ENCODE peak calls at places on chromosomes 11 and 22, in seven cellular contexts. J, X, B, S, Y, K and R are unnamed samples.

GRCh38 chr22:18029686-18030267 is 5.4 kb upstream of the MICAL3 start:
- DNase-seq in Y (no peak), J (no peak), S (no peak), X (no peak), B (no peak), K (no peak), R (no peak)

GRCh38 chr11:2571598-2572281 is 126.9 kb downstream of the KCNQ1 start:
- DNase-seq in K (no peak), Y (peak; percentile 7), J (no peak), S (no peak), B (no peak), X (no peak), R (no peak)

GRCh38 chr11:59141673-59142460 is 789 bp upstream of the FAM111A start:
- DNase-seq in Y (no peak), J (no peak), S (no peak), K (peak; percentile 20), X (no peak), B (no peak), R (no peak)

GRCh38 chr11:47819743-47820142 is 28.4 kb downstream of the NUP160 start:
- DNase-seq in J (no peak), X (no peak), K (no peak), S (no peak), B (no peak), Y (no peak), R (no peak)

GRCh38 chr22:43262990-43263644 is 76.2 kb upstream of the TTLL12 start:
- DNase-seq in S (no peak), X (no peak), Y (peak; percentile 26), K (no peak), J (peak; percentile 22), B (peak; percentile 25), R (no peak)

GRCh38 chr11:8087756-8088155 is 6.7 kb downstream of the TUB start:
- DNase-seq in B (no peak), S (no peak), J (no peak), K (no peak), Y (no peak), X (no peak), R (no peak)

GRCh38 chr11:47552086-47552580 is 799 bp downstream of the CELF1 start:
- DNase-seq in K (peak; percentile 38), B (no peak), S (no peak), X (peak; percentile 35), J (peak; percentile 44), Y (peak; percentile 19), R (no peak)

GRCh38 chr11:26860411-26860810 is 133.5 kb upstream of the FIBIN start:
- DNase-seq in Y (no peak), S (no peak), B (no peak), J (no peak), X (no peak), K (no peak), R (no peak)

GRCh38 chr11:120714448-120714847 is 202.9 kb downstream of the GRIK4 start:
- DNase-seq in Y (no peak), X (no peak), S (no peak), K (peak; percentile 5), J (no peak), B (no peak), R (no peak)

GRCh38 chr11:56089697-56090096 is 3.4 kb upstream of the OR8I2 start:
- DNase-seq in S (no peak), X (peak; percentile 23), K (no peak), J (no peak), B (no peak), Y (no peak), R (no peak)

GRCh38 chr11:33735426-33736147 is 636 bp downstream of the CD59 start:
- DNase-seq in S (no peak), J (no peak), K (no peak), Y (peak; percentile 32), B (peak; percentile 53), X (peak; percentile 85), R (no peak)

GRCh38 chr11:117298195-117298594 is 7.0 kb downstream of the BACE1-AS start:
- DNase-seq in J (no peak), B (no peak), K (no peak), X (no peak), Y (peak; percentile 32), S (no peak), R (no peak)

GRCh38 chr22:27456696-27457503 is 344.7 kb downstream of the MN1 start:
- DNase-seq in B (no peak), X (no peak), K (peak; percentile 98), Y (no peak), S (no peak), J (no peak), R (no peak)

GRCh38 chr22:44396727-44397722 is 84.3 kb upstream of the SHISAL1 start:
- DNase-seq in B (peak; percentile 5), Y (no peak), S (peak; percentile 56), K (no peak), J (peak; percentile 2), X (no peak), R (no peak)

GRCh38 chr11:46315033-46315738 is 32.1 kb upstream of the DGKZ start:
- DNase-seq in J (peak; percentile 83), Y (peak; percentile 69), S (no peak), B (peak; percentile 59), X (peak; percentile 53), K (peak; percentile 55), R (no peak)

GRCh38 chr22:24325105-24325757 is 54.6 kb downstream of the SPECC1L start:
- DNase-seq in S (no peak), B (no peak), X (peak; percentile 84), J (no peak), K (peak; percentile 56), Y (no peak), R (peak; percentile 96)

GRCh38 chr22:49569286-49570031 is 258.2 kb downstream of the BRD1 start:
- DNase-seq in J (no peak), X (no peak), B (peak; percentile 15), Y (no peak), S (peak; percentile 64), K (no peak), R (no peak)

GRCh38 chr22:38685761-38686160 is 4.0 kb downstream of the TOMM22 start:
- DNase-seq in J (no peak), X (no peak), Y (no peak), K (no peak), S (no peak), B (no peak), R (no peak)

GRCh38 chr22:38681784-38682335 is at the start of gene TOMM22:
- DNase-seq in X (peak; percentile 91), K (peak; percentile 70), J (peak; percentile 85), B (peak; percentile 92), Y (peak; percentile 89), S (peak; percentile 88), R (no peak)
- TF ChIP-seq CTCF in X (peak; percentile 81), K (peak; percentile 84), J (no peak), B (peak; percentile 73), Y (peak; percentile 39), S (peak; percentile 28), R (peak; percentile 54)

GRCh38 chr11:12287374-12288211 is 89.8 kb upstream of the PARVA start:
- DNase-seq in B (peak; percentile 58), X (no peak), K (peak; percentile 94), Y (peak; percentile 41), J (peak; percentile 74), S (peak; percentile 96), R (peak; percentile 91)
- TF ChIP-seq CTCF in B (no peak), X (peak; percentile 32), K (peak; percentile 79), Y (no peak), J (peak; percentile 14), S (peak; percentile 26), R (peak; percentile 75)

DNA sequence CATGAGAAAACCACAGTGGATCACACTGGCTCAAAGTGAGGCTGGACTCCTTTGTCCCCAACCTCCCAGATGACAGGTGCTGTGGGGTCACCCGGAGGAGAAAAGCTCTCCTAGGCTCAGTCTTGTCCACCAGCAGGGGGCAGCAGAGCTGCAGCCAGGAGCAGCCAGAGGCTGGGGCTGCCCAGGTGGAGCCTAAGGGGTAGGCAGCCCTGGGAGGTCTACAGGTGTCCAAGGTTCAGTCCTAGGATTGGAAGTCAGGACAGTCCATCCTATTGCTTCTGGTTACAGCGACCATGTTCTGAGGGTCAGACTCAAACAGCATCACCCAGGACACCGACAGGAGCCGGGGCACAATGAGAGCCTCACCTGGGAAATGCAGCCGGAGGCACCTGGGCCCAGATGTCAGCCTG is 77.6 kb upstream of the IGLL5 start:
- DNase-seq in X (no peak), J (no peak), S (no peak), K (no peak), B (peak; percentile 53), Y (peak; percentile 45), R (no peak)
- TF ChIP-seq CTCF in X (peak; percentile 23), J (no peak), S (no peak), K (no peak), B (peak; percentile 54), Y (peak; percentile 74), R (no peak)

DNA sequence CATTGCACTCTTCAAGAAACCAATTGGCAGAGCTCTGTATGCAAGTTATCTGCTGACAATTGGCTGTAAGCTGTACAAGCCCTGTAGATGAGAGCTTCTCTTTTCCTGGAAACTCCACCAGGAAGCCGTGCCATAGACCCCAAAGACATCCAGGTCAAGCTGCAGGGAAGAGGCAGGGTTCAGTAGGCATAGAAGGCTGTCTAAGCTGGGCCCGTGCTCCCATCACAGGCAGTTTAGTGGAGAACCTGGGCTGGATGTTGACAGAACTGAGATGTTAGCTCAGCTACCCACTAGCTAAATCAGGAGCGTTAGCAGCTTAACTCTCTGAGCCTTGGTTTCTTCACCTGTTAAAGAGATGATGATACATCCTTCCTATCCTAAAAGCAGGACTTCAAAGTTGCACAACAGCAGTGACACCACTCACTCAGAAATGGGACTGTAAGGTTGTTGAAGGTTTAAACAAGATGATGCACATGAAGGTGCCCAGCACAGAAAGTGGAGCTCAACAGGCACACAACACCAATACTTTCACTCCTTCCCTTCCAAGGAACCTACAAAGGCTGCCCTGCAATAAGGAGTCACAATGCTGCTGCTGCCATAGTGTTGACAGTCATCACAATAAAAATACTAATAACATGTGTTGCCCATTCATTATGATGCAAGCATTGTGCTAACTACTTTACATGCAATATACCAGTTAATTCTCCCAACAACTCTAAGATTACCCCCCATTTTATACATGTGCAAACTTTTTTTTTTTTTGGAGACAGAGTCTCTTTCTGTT is 115.4 kb downstream of the ZBTB16 start:
- DNase-seq in X (no peak), J (no peak), S (no peak), Y (no peak), B (no peak), K (no peak), R (no peak)
- TF ChIP-seq CTCF in X (no peak), J (no peak), S (no peak), Y (no peak), B (no peak), K (no peak), R (no peak)

DNA sequence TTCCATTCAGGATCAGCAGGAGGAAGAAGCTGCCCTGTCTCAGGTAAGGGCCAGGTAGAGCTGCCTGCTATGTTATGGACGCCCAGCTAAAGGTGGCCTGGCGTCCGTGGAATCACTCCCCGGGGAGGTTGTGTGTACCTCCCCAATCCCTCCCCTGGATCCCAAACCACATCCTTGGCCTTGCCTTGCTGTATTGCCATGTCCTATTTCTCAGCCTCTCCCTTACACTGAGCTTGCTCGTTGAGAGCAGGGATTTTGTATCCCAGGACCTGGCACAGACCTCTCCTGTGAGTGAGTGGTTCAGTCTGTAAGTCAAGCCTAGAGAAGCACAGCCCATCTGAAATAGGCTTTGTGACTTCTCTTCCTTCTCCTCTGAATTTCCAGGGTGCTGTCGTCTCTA is 53.9 kb downstream of the TRAF6 start:
- DNase-seq in J (no peak), Y (no peak), S (no peak), K (no peak), X (no peak), B (no peak), R (peak; percentile 42)
- TF ChIP-seq CTCF in J (no peak), Y (no peak), S (no peak), K (no peak), X (no peak), B (no peak), R (no peak)

GRCh38 chr11:69066122-69067112 is 17.7 kb downstream of the TPCN2 start:
- DNase-seq in Y (no peak), X (no peak), J (no peak), S (no peak), B (no peak), K (no peak), R (no peak)
- TF ChIP-seq CTCF in Y (no peak), X (no peak), J (no peak), S (no peak), B (no peak), K (no peak), R (no peak)